ENCODE peak calls at places on chromosomes 7 and 10, in four cellular contexts. I, R, Z and T are unnamed samples.

GRCh38 chr10:117246997-117247667 is 6.2 kb downstream of the SLC18A2 start:
- DNase-seq in I (no peak), R (no peak), Z (no peak), T (no peak)

GRCh38 chr7:79785556-79785955 is 332.1 kb upstream of the MAGI2 start:
- DNase-seq in I (no peak), R (no peak), Z (no peak), T (no peak)

GRCh38 chr7:101814996-101815825 is 2.2 kb upstream of the CUX1 start:
- DNase-seq in I (no peak), R (peak; percentile 60), Z (peak; percentile 29), T (no peak)

GRCh38 chr10:111211756-111212155 is 134.9 kb downstream of the ADRA2A start:
- DNase-seq in I (no peak), R (no peak), Z (no peak), T (no peak)

GRCh38 chr10:89838002-89838615 is 136.7 kb downstream of the KIF20B start:
- DNase-seq in I (no peak), R (no peak), Z (no peak), T (no peak)

GRCh38 chr7:147412782-147413186 is 1177.8 kb upstream of the C7orf33 start:
- DNase-seq in I (peak; percentile 78), R (no peak), Z (no peak), T (peak; percentile 67)

GRCh38 chr10:95250856-95251255 is 39.9 kb downstream of the PDLIM1 start:
- DNase-seq in I (no peak), R (no peak), Z (no peak), T (no peak)

GRCh38 chr7:80135306-80136104 is 874 bp downstream of the GNAI1 start:
- DNase-seq in I (peak; percentile 35), R (no peak), Z (peak; percentile 40), T (no peak)

GRCh38 chr7:17046666-17047065 is 164.9 kb upstream of the AGR3 start:
- DNase-seq in I (no peak), R (no peak), Z (no peak), T (no peak)

GRCh38 chr7:133290676-133291332 is 37.9 kb downstream of the EXOC4 start:
- DNase-seq in I (no peak), R (no peak), Z (no peak), T (no peak)
- H3K4me3 ChIP-seq in I (no peak overlapping the region), R (no peak overlapping the region), Z (no peak overlapping the region), T (no peak overlapping the region)

DNA sequence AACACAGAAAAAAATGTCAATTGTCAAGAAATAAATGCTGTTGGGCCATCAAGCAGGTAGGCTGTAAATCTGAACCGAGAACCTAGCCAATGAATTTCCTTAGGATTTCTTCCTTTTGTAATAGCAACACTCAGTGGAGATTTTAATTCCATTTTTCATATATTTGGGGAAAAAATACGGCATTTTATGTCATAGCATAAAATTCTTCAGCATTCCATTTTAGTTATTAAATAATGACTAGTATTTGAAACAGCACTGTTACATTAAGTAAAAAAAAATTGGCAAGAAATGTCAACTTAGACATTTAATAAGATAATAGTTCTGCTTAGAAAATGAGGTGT is 12.3 kb upstream of the VIM start:
- DNase-seq in I (no peak), R (no peak), Z (no peak), T (no peak)
- H3K4me3 ChIP-seq in I (no peak overlapping the region), R (no peak overlapping the region), Z (no peak overlapping the region), T (no peak overlapping the region)

DNA sequence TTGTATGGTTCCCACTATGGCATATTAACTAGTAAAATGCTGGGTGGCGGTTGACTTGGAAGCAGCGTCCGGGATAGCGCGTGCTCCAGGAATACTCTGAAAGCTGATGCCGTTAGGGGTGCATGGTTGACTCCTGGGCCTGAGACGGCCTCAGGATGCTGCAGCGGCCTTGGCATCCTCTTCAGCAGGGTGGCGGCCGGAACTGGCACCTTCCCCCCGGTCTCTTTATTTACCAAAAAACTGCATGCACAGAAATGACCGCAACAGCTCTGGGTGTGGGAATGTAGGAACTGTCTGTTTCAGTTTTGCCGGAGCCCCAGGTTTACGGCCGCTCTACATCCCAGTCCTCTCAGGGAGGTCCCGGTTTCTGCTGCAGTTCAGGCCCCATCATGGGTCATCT is 28.8 kb downstream of the PFKP start:
- DNase-seq in I (no peak), R (no peak), Z (no peak), T (no peak)
- H3K4me3 ChIP-seq in I (no peak overlapping the region), R (no peak overlapping the region), Z (peak overlapping the region; percentile 24), T (no peak overlapping the region)

DNA sequence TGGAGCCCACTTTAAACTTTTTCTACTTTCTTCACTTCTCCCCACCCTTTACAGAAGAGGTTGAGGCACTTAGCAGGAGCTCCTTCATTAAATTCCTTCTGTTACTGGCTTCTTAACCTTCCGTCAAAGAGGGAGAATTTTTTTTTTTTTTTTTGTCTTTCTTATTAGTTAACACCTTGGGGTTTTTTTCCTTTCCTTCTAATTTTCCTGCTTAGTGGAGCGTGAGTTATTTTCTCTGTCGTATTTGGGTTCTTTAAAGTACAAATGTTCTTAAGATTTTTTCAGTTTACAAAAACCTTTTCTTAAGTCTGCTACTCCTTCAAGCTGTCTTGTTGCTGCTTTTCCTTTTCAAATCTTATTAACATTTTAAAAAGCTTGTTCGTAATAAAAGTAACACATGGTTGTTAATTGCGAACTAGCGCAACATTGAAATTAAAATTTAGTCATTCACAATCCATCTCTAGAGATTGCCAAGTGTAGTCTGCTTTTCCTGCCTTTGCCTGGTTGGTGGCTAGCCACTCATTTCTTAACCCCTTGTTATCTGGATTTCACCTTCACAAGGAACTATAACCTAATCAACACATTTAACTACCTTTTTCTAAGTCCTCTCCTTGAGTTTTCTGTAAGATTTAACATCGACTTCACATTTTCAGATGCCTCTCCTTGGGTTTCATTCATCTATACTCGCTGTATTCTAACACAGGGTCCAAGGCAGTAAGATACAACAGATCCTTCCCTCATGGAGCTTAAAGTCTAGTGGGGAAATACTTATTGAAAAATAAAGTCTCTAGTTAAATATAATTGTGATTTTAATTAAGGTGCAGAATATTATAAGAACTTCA is 2.0 kb downstream of the BMPR1A start:
- DNase-seq in I (peak; percentile 42), R (no peak), Z (no peak), T (no peak)
- H3K4me3 ChIP-seq in I (peak overlapping the region; percentile 86), R (no peak overlapping the region), Z (peak overlapping the region; percentile 85), T (peak overlapping the region; percentile 73)

DNA sequence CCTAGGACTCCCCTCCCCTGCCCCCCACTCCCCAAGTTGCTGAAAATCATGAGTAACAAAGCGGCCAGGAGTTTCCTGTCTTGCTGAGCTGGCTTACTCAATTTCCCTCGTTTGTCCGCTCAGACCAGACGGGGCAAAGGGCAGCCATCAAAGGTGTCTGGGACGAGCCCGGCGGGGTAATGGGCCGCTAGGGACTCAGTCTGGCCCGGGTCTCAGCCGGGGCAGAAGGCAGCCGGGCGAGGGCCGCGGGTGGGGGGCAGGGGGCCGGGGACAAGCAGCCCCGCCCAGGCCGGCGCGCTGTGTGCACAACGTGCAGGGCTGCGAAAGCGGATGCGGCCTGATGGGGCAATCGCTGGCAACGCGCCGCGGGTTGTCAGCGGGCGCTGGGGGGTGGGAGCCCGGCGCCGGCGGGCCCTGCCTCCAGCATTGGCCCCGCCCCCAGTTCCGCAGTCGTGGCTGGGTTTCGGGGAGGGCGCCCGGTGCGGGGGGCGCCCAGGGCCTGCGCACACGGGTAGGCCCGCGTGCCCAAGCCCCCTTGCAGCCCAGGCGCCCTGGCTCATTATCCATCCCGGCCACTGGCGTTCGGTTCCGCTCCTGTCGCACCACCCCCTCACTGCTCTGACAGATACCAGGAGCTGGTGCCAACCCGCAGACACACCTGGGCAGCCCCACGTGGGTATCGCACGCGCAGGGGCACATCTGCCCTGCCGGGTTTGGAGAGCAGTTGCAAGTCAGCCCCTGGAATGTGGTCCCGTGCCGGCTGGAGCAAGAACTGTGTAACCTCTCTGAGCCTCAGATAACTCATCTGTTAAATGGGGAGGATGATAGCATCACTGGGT is 35.1 kb downstream of the DNAJB12 start:
- DNase-seq in I (peak; percentile 93), R (peak; percentile 85), Z (peak; percentile 95), T (no peak)
- H3K4me3 ChIP-seq in I (no peak overlapping the region), R (peak overlapping the region; percentile 59), Z (peak overlapping the region; percentile 65), T (peak overlapping the region; percentile 24)

GRCh38 chr10:4825868-4826787 is at the start of gene AKR1E2:
- DNase-seq in I (peak; percentile 91), R (peak; percentile 64), Z (peak; percentile 95), T (peak; percentile 57)

GRCh38 chr10:4828005-4828404 is 2.0 kb downstream of the AKR1E2 start:
- DNase-seq in I (no peak), R (no peak), Z (no peak), T (no peak)

GRCh38 chr10:4826788-4827324 is 849 bp downstream of the AKR1E2 start:
- DNase-seq in I (no peak), R (no peak), Z (no peak), T (no peak)

GRCh38 chr10:4824791-4825310 is 1.2 kb upstream of the AKR1E2 start:
- DNase-seq in I (no peak), R (no peak), Z (no peak), T (no peak)

GRCh38 chr10:4825456-4825867 is 545 bp upstream of the AKR1E2 start:
- DNase-seq in I (no peak), R (no peak), Z (no peak), T (no peak)
- H3K4me3 ChIP-seq in I (no peak overlapping the region), R (no peak overlapping the region), Z (peak overlapping the region; percentile 77), T (no peak overlapping the region)

GRCh38 chr10:80503584-80504157 is 34.0 kb upstream of the SH2D4B start:
- DNase-seq in I (no peak), R (no peak), Z (no peak), T (no peak)

GRCh38 chr10:80501381-80501912 is 36.3 kb upstream of the SH2D4B start:
- DNase-seq in I (no peak), R (no peak), Z (no peak), T (no peak)

GRCh38 chr10:80504158-80504811 is 33.4 kb upstream of the SH2D4B start:
- DNase-seq in I (no peak), R (no peak), Z (no peak), T (no peak)

GRCh38 chr10:80501913-80502521 is 35.7 kb upstream of the SH2D4B start:
- DNase-seq in I (no peak), R (no peak), Z (no peak), T (no peak)

DNA sequence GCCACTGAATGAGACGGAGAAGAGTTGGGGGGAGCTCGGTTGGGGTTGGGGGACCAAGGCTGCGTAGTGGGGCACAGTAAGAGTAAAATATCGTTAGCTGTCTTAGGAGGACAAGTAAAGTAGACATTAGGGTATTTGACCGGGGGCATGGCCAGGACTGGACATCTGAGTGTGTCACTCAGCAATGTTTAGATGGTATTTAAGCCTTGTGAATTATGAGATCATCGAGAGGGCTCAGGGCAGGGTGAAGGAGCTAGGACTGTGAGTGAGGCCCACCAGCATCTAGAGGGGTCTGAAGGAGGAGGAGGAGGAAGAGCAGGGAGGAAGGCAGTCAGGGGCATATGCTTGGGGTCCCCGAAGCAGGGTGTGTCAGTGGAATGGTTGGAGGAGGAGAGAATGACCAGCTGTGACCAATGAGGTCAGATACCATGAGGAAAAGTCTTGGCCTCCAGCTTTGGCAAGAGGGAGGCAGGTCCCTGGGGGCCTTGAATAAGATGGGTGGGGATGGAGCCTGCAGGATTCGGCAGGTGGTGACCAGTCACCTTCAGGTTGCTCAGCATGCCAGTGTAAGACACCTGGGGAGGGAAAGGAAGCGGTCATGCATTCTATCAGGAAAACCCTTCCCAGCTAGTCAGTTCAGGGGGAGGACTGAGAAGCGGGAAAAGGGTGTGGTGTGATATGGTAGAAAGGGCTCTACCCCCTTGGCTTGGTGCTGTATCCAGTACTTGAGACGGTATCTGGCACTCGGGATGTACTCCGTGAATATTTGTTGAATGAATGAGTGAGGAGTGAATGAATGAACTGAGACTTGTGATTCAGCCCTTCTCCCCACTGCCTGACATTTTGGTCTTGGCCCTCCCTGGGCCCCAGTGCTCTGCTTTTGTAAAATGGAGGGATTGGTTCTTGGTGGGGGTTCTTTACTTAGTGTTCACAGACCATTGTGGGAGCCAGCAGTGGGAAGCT is 34.8 kb upstream of the SH2D4B start:
- DNase-seq in I (no peak), R (no peak), Z (no peak), T (no peak)
- H3K4me3 ChIP-seq in I (no peak overlapping the region), R (no peak overlapping the region), Z (no peak overlapping the region), T (no peak overlapping the region)